ENCODE peak calls at places on chromosome 17, in four cellular contexts. D is HEK293T, K is ureter, Q is fibroblast of the conjunctiva. S is an unnamed sample.

GRCh38 chr17:8055851-8056231 is 17.0 kb downstream of the ALOX15B start:
- DNase-seq in D (no peak), K (no peak), Q (no peak), S (no peak)

GRCh38 chr17:61470530-61471136 is 18.4 kb downstream of the TBX4 start:
- DNase-seq in D (no peak), K (no peak), Q (no peak), S (no peak)

GRCh38 chr17:74190154-74190553 is 13.3 kb upstream of the RPL38 start:
- DNase-seq in D (peak), K (no peak), Q (peak), S (peak)

GRCh38 chr17:82933911-82934310 is 94.1 kb upstream of the ZNF750 start:
- DNase-seq in D (no peak), K (no peak), Q (no peak), S (no peak)

GRCh38 chr17:56478836-56479447 is 114.6 kb upstream of the NOG start:
- DNase-seq in D (peak), K (no peak), Q (no peak), S (no peak)

GRCh38 chr17:72725432-72726068 is 366.9 kb downstream of the SLC39A11 start:
- DNase-seq in D (peak), K (peak), Q (peak), S (peak)

GRCh38 chr17:57092779-57093178 is 7.7 kb downstream of the AKAP1 start:
- DNase-seq in D (no peak), K (no peak), Q (peak), S (no peak)

GRCh38 chr17:81395600-81396277 is 482 bp downstream of the BAHCC1 start:
- DNase-seq in D (no peak), K (no peak), Q (no peak), S (no peak)

GRCh38 chr17:17305282-17305801 is 2.2 kb downstream of the NT5M start:
- DNase-seq in D (no peak), K (no peak), Q (no peak), S (peak)

GRCh38 chr17:73284339-73284738 is 22.7 kb upstream of the CPSF4L start:
- DNase-seq in D (no peak), K (no peak), Q (no peak), S (no peak)

S was measured in AG08395.